ENCODE peak calls at places on chromosome 10, in eight cellular contexts. One of them, this sample, is unnamed.

GRCh38 chr10:98309366-98310355 is 41.7 kb upstream of the LOXL4 start:
- DNase-seq in GM23338: peak
- DNase-seq in OCI-LY7: peak
- DNase-seq in mammary epithelial cell: peak
- DNase-seq in WTC11: peak
- DNase-seq in mesothelial cell of epicardium: peak
- DNase-seq in HCT116: peak
- DNase-seq in PC-3: peak
- DNase-seq in this sample: peak

GRCh38 chr10:72597897-72598296 is 28.0 kb downstream of the MICU1 start:
- DNase-seq in GM23338: no peak
- DNase-seq in OCI-LY7: no peak
- DNase-seq in mammary epithelial cell: no peak
- DNase-seq in WTC11: no peak
- DNase-seq in mesothelial cell of epicardium: no peak
- DNase-seq in HCT116: no peak
- DNase-seq in PC-3: no peak
- DNase-seq in this sample: no peak

GRCh38 chr10:102643346-102644065 is 773 bp upstream of the TRIM8 start:
- DNase-seq in GM23338: peak
- DNase-seq in OCI-LY7: peak
- DNase-seq in mammary epithelial cell: peak
- DNase-seq in WTC11: peak
- DNase-seq in mesothelial cell of epicardium: peak
- DNase-seq in HCT116: peak
- DNase-seq in PC-3: peak
- DNase-seq in this sample: no peak

GRCh38 chr10:35643151-35643975 is 1.3 kb upstream of the FZD8 start:
- DNase-seq in GM23338: peak
- DNase-seq in OCI-LY7: no peak
- DNase-seq in mammary epithelial cell: no peak
- DNase-seq in WTC11: peak
- DNase-seq in mesothelial cell of epicardium: peak
- DNase-seq in HCT116: no peak
- DNase-seq in PC-3: peak
- DNase-seq in this sample: no peak

GRCh38 chr10:100904903-100905302 is 7.9 kb upstream of the SLF2 start:
- DNase-seq in GM23338: no peak
- DNase-seq in OCI-LY7: no peak
- DNase-seq in mammary epithelial cell: no peak
- DNase-seq in WTC11: no peak
- DNase-seq in mesothelial cell of epicardium: no peak
- DNase-seq in HCT116: no peak
- DNase-seq in PC-3: no peak
- DNase-seq in this sample: no peak

GRCh38 chr10:95408148-95408930 is 117.5 kb upstream of the PDLIM1 start:
- DNase-seq in GM23338: no peak
- DNase-seq in OCI-LY7: no peak
- DNase-seq in mammary epithelial cell: no peak
- DNase-seq in WTC11: no peak
- DNase-seq in mesothelial cell of epicardium: no peak
- DNase-seq in HCT116: no peak
- DNase-seq in PC-3: peak
- DNase-seq in this sample: no peak

GRCh38 chr10:94416896-94417295 is 14.6 kb downstream of the TBC1D12 start:
- DNase-seq in GM23338: no peak
- DNase-seq in OCI-LY7: no peak
- DNase-seq in mammary epithelial cell: no peak
- DNase-seq in WTC11: no peak
- DNase-seq in mesothelial cell of epicardium: no peak
- DNase-seq in HCT116: no peak
- DNase-seq in PC-3: no peak
- DNase-seq in this sample: no peak

GRCh38 chr10:100829103-100829870 is 83.5 kb upstream of the SLF2 start:
- DNase-seq in GM23338: peak
- DNase-seq in OCI-LY7: peak
- DNase-seq in mammary epithelial cell: no peak
- DNase-seq in WTC11: peak
- DNase-seq in mesothelial cell of epicardium: no peak
- DNase-seq in HCT116: no peak
- DNase-seq in PC-3: peak
- DNase-seq in this sample: no peak

GRCh38 chr10:88893611-88894010 is 13.6 kb downstream of the STAMBPL1 start:
- DNase-seq in GM23338: no peak
- DNase-seq in OCI-LY7: no peak
- DNase-seq in mammary epithelial cell: no peak
- DNase-seq in WTC11: no peak
- DNase-seq in mesothelial cell of epicardium: no peak
- DNase-seq in HCT116: no peak
- DNase-seq in PC-3: no peak
- DNase-seq in this sample: no peak

GRCh38 chr10:60376953-60377352 is 12.7 kb downstream of the ANK3 start:
- DNase-seq in GM23338: no peak
- DNase-seq in OCI-LY7: no peak
- DNase-seq in mammary epithelial cell: no peak
- DNase-seq in WTC11: no peak
- DNase-seq in mesothelial cell of epicardium: no peak
- DNase-seq in HCT116: no peak
- DNase-seq in PC-3: no peak
- DNase-seq in this sample: no peak

GRCh38 chr10:82497451-82497850 is 622.5 kb downstream of the NRG3 start:
- DNase-seq in GM23338: no peak
- DNase-seq in OCI-LY7: no peak
- DNase-seq in mammary epithelial cell: peak
- DNase-seq in WTC11: no peak
- DNase-seq in mesothelial cell of epicardium: no peak
- DNase-seq in HCT116: no peak
- DNase-seq in PC-3: no peak
- DNase-seq in this sample: no peak

GRCh38 chr10:19250542-19250941 is 201.9 kb downstream of the MALRD1 start:
- DNase-seq in GM23338: no peak
- DNase-seq in OCI-LY7: no peak
- DNase-seq in mammary epithelial cell: no peak
- DNase-seq in WTC11: no peak
- DNase-seq in mesothelial cell of epicardium: no peak
- DNase-seq in HCT116: no peak
- DNase-seq in PC-3: peak
- DNase-seq in this sample: no peak

GRCh38 chr10:71442859-71443570 is 46.3 kb downstream of the CDH23 start:
- DNase-seq in GM23338: no peak
- DNase-seq in OCI-LY7: no peak
- DNase-seq in mammary epithelial cell: no peak
- DNase-seq in WTC11: no peak
- DNase-seq in mesothelial cell of epicardium: no peak
- DNase-seq in HCT116: no peak
- DNase-seq in PC-3: no peak
- DNase-seq in this sample: no peak

GRCh38 chr10:30432631-30433285 is 1.2 kb upstream of the MAP3K8 start:
- DNase-seq in GM23338: peak
- DNase-seq in OCI-LY7: no peak
- DNase-seq in mammary epithelial cell: peak
- DNase-seq in WTC11: no peak
- DNase-seq in mesothelial cell of epicardium: no peak
- DNase-seq in HCT116: peak
- DNase-seq in PC-3: no peak
- DNase-seq in this sample: no peak

DNA sequence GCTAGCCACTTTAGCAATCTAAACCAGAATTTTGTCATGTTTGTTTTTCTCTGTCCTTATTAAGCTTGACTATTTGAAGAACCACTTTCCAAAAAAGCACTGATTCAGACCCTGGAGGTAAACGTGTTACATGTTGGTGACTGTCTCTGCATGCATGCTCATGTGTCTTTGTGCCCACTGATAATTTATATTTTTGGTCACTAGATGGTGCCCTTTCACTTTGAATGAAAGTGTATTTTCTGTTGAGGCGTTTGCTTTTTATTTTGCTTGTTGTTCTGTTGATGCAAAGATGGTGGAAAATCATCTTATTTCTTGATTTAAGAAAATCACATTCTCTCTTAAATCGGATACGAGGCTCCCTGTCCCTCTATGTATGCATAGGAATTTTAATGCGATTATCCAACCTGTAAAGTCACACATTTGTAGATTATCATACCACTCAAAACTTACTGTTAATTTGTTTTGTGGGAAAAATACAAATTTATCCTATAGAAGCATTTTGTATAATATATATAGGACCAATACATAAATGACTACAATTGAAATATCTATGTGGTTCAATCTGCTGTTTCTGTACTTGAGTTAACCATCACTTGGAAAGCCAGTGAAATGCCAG is 269.3 kb downstream of the BICC1 start:
- DNase-seq in GM23338: peak
- DNase-seq in OCI-LY7: peak
- DNase-seq in mammary epithelial cell: peak
- DNase-seq in WTC11: no peak
- DNase-seq in mesothelial cell of epicardium: no peak
- DNase-seq in HCT116: peak
- DNase-seq in PC-3: peak
- DNase-seq in this sample: no peak
- TF ChIP-seq CTCF in GM23338: peak
- TF ChIP-seq CTCF in OCI-LY7: peak
- TF ChIP-seq CTCF in mammary epithelial cell: peak
- TF ChIP-seq CTCF in WTC11: peak
- TF ChIP-seq CTCF in mesothelial cell of epicardium: peak
- TF ChIP-seq CTCF in HCT116: peak
- TF ChIP-seq CTCF in PC-3: peak
- TF ChIP-seq CTCF in this sample: no peak

DNA sequence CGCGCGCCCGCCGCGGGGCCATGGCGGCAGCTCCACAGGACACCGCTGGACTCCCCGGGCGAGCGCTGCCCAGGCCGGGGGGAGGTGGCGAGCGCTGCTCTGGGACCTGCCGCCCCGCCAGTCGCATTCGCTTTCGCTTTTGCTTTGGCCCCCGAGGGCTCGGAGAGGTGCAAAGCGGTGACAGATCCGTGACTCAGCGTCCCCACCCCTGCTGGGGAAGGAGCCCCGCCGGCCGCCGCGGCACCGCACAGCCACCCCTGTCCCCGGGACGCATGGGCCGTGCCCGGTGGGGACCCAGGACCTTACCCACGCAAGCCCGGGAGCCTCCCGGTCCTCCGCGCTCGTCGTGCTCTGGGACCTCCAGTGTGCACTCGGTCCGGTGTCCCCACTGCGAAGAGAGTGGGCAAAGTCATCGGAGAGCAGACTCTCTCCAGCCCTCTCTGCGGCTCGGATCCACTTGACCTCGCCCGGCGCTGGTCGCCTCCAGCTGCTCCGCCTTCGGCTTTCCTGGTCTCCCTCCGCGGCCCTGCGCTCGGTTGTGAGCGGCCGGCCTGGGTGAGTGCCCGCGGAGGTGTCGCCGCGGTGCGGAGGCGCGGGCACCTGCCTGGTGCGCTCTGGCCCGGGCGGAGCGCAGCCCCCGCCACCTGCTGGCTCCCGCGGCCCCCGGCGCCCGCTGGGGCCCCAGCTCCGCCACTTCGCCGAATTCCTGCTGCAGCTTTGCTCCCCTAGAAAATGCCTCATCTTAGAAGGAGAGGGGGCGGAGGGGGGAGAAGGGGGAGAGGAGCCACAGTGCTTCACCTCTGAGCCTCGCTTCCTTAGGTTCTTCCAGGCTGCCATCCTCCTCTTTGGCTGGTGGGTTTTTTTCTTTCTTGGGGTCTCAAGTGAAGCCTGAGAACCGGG is at the start of gene IL15RA:
- DNase-seq in GM23338: peak
- DNase-seq in OCI-LY7: peak
- DNase-seq in mammary epithelial cell: peak
- DNase-seq in WTC11: peak
- DNase-seq in mesothelial cell of epicardium: peak
- DNase-seq in HCT116: peak
- DNase-seq in PC-3: peak
- DNase-seq in this sample: peak
- TF ChIP-seq CTCF in GM23338: no peak
- TF ChIP-seq CTCF in OCI-LY7: peak
- TF ChIP-seq CTCF in mammary epithelial cell: peak
- TF ChIP-seq CTCF in WTC11: no peak
- TF ChIP-seq CTCF in mesothelial cell of epicardium: no peak
- TF ChIP-seq CTCF in HCT116: peak
- TF ChIP-seq CTCF in PC-3: no peak
- TF ChIP-seq CTCF in this sample: no peak

GRCh38 chr10:132742837-132743194 is 43.1 kb downstream of the NKX6-2 start:
- DNase-seq in GM23338: no peak
- DNase-seq in OCI-LY7: no peak
- DNase-seq in mammary epithelial cell: no peak
- DNase-seq in WTC11: no peak
- DNase-seq in mesothelial cell of epicardium: no peak
- DNase-seq in HCT116: no peak
- DNase-seq in PC-3: no peak
- DNase-seq in this sample: no peak

GRCh38 chr10:132745511-132745910 is 40.4 kb downstream of the NKX6-2 start:
- DNase-seq in GM23338: no peak
- DNase-seq in OCI-LY7: no peak
- DNase-seq in mammary epithelial cell: no peak
- DNase-seq in WTC11: no peak
- DNase-seq in mesothelial cell of epicardium: no peak
- DNase-seq in HCT116: no peak
- DNase-seq in PC-3: no peak
- DNase-seq in this sample: no peak

GRCh38 chr10:132742167-132742836 is 43.6 kb downstream of the NKX6-2 start:
- DNase-seq in GM23338: peak
- DNase-seq in OCI-LY7: no peak
- DNase-seq in mammary epithelial cell: no peak
- DNase-seq in WTC11: no peak
- DNase-seq in mesothelial cell of epicardium: no peak
- DNase-seq in HCT116: no peak
- DNase-seq in PC-3: no peak
- DNase-seq in this sample: no peak

GRCh38 chr10:132744839-132745238 is 41.1 kb downstream of the NKX6-2 start:
- DNase-seq in GM23338: no peak
- DNase-seq in OCI-LY7: no peak
- DNase-seq in mammary epithelial cell: no peak
- DNase-seq in WTC11: no peak
- DNase-seq in mesothelial cell of epicardium: no peak
- DNase-seq in HCT116: no peak
- DNase-seq in PC-3: no peak
- DNase-seq in this sample: no peak

GRCh38 chr10:132743925-132744490 is 41.9 kb downstream of the NKX6-2 start:
- DNase-seq in GM23338: no peak
- DNase-seq in OCI-LY7: no peak
- DNase-seq in mammary epithelial cell: no peak
- DNase-seq in WTC11: no peak
- DNase-seq in mesothelial cell of epicardium: no peak
- DNase-seq in HCT116: no peak
- DNase-seq in PC-3: no peak
- DNase-seq in this sample: no peak
- TF ChIP-seq CTCF in GM23338: no peak
- TF ChIP-seq CTCF in OCI-LY7: no peak
- TF ChIP-seq CTCF in mammary epithelial cell: no peak
- TF ChIP-seq CTCF in WTC11: no peak
- TF ChIP-seq CTCF in mesothelial cell of epicardium: no peak
- TF ChIP-seq CTCF in HCT116: no peak
- TF ChIP-seq CTCF in PC-3: no peak
- TF ChIP-seq CTCF in this sample: no peak

DNA sequence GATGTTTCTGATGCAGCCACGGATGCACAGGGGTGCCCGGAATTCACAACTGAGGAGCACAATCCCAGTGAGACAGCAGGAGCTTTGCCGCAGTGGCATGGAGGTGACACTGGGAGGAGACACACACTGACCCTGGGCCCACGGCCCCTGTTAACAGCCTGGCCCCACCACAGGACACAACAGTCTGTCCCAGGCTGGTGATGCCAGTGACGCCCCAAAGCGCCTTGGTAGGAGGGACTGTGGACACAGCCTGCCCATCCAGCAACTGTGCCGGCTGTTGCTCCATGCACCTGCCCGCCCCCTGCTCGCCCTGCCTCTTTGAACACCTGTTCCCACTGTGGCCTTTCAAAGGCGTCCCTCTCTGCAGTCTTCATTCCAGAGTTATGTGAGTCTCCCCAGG is 49.8 kb downstream of the KLF6 start:
- DNase-seq in GM23338: peak
- DNase-seq in OCI-LY7: peak
- DNase-seq in mammary epithelial cell: no peak
- DNase-seq in WTC11: peak
- DNase-seq in mesothelial cell of epicardium: no peak
- DNase-seq in HCT116: no peak
- DNase-seq in PC-3: no peak
- DNase-seq in this sample: no peak
- TF ChIP-seq CTCF in GM23338: peak
- TF ChIP-seq CTCF in OCI-LY7: peak
- TF ChIP-seq CTCF in mammary epithelial cell: no peak
- TF ChIP-seq CTCF in WTC11: no peak
- TF ChIP-seq CTCF in mesothelial cell of epicardium: no peak
- TF ChIP-seq CTCF in HCT116: peak
- TF ChIP-seq CTCF in PC-3: no peak
- TF ChIP-seq CTCF in this sample: no peak